ENCODE peak calls at places on chromosomes 13 and 19, in ten cellular contexts. W is NCI-H1930, A is pulmonary artery endothelial cell, M is kidney, O is AG08395, V is NCI-H2081 treated with DMSO at 0.1 percent for 48 hours, H is T-helper 1 cell, J is AG04450, I is amniotic epithelial cell, K is endothelial cell. Y is an unnamed sample.
A peak's percentile ranks its signal among the peaks of the same experiment; 100 is the strongest.

GRCh38 chr13:24161010-24161775 is 673 bp downstream of the SPATA13 start:
- DNase-seq in O (peak; percentile 21), K (peak; percentile 34), M (peak; percentile 86), H (peak; percentile 16), A (no peak), I (no peak), W (no peak), J (no peak), V (peak; percentile 16), Y (peak; percentile 41)

GRCh38 chr19:20321139-20321656 is 154.2 kb downstream of the ZNF486 start:
- DNase-seq in O (no peak), K (no peak), W (no peak), V (no peak), I (no peak), M (no peak), A (no peak), J (no peak), H (no peak), Y (no peak)

GRCh38 chr13:112943309-112944125 is 25.5 kb upstream of the MCF2L start:
- DNase-seq in J (no peak), M (peak; percentile 86), V (no peak), O (peak; percentile 42), W (peak; percentile 43), H (no peak), A (no peak), K (peak; percentile 54), I (no peak), Y (no peak)

GRCh38 chr13:24502567-24503375 is 9.8 kb downstream of the PARP4 start:
- DNase-seq in O (peak; percentile 64), W (no peak), J (no peak), H (no peak), M (no peak), K (no peak), V (no peak), I (peak; percentile 33), A (no peak), Y (no peak)

GRCh38 chr13:98216135-98216565 is 39.1 kb upstream of the RNF113B start:
- DNase-seq in W (no peak), V (no peak), O (peak; percentile 90), I (peak; percentile 55), A (no peak), H (no peak), M (peak; percentile 89), K (no peak), J (peak; percentile 68), Y (no peak)

GRCh38 chr19:33290956-33291622 is 11.2 kb downstream of the CEBPA start:
- DNase-seq in J (no peak), M (peak; percentile 65), V (no peak), W (no peak), H (no peak), O (no peak), K (no peak), A (no peak), I (no peak), Y (no peak)

GRCh38 chr19:43525836-43526771 is 897 bp downstream of the ETHE1 start:
- DNase-seq in I (no peak), J (no peak), V (no peak), M (peak; percentile 82), K (peak; percentile 34), O (peak; percentile 25), A (no peak), W (no peak), H (no peak), Y (no peak)

GRCh38 chr13:111327701-111328100 is 7.3 kb downstream of the TEX29 start:
- DNase-seq in O (no peak), H (no peak), J (no peak), M (no peak), A (no peak), V (no peak), K (no peak), I (no peak), W (no peak), Y (no peak)

GRCh38 chr19:48991823-48992570 is 1.1 kb downstream of the GYS1 start:
- DNase-seq in W (no peak), I (peak; percentile 82), K (no peak), H (no peak), V (no peak), J (peak; percentile 62), A (peak; percentile 32), M (no peak), O (peak; percentile 94), Y (no peak)

GRCh38 chr19:8209111-8209964 is at the start of gene CERS4:
- DNase-seq in O (no peak), M (peak; percentile 93), K (peak; percentile 67), I (peak; percentile 33), W (peak; percentile 55), H (peak; percentile 76), J (no peak), A (no peak), V (no peak), Y (peak; percentile 77)

GRCh38 chr19:19214892-19215291 is 3.1 kb downstream of the NCAN start:
- DNase-seq in A (no peak), M (no peak), K (peak; percentile 88), J (peak; percentile 21), W (no peak), H (no peak), O (peak; percentile 56), I (peak; percentile 43), V (no peak), Y (no peak)

GRCh38 chr19:41131186-41131585 is 17.0 kb downstream of the CYP2F1 start:
- DNase-seq in W (no peak), A (no peak), V (no peak), O (no peak), I (no peak), J (no peak), H (no peak), M (no peak), K (no peak), Y (no peak)

GRCh38 chr19:43624933-43625332 is 5.5 kb upstream of the ZNF428 start:
- DNase-seq in K (peak; percentile 88), O (no peak), V (no peak), I (peak; percentile 74), W (no peak), M (peak; percentile 82), J (no peak), A (no peak), H (peak; percentile 75), Y (peak; percentile 78)

GRCh38 chr19:56217039-56217949 is 15.2 kb downstream of the ZSCAN5C start:
- DNase-seq in A (no peak), H (no peak), W (no peak), V (peak; percentile 30), O (peak; percentile 35), M (no peak), J (no peak), I (peak; percentile 4), K (peak; percentile 50), Y (no peak)

GRCh38 chr13:113421673-113422270 is 31.5 kb downstream of the ADPRHL1 start:
- DNase-seq in V (no peak), I (no peak), O (peak; percentile 55), K (no peak), J (peak; percentile 13), H (no peak), M (no peak), W (no peak), A (no peak), Y (no peak)

GRCh38 chr19:44093931-44094765 is at the start of gene ZNF224:
- DNase-seq in O (peak; percentile 94), K (peak; percentile 88), M (peak; percentile 96), V (peak; percentile 73), W (peak; percentile 95), J (peak; percentile 71), I (peak; percentile 88), A (peak; percentile 58), H (peak; percentile 59), Y (peak; percentile 76)

GRCh38 chr19:39297931-39298634 is 1.9 kb downstream of the IFNL1 start:
- DNase-seq in I (no peak), V (no peak), O (no peak), M (no peak), J (no peak), K (no peak), A (no peak), H (peak; percentile 19), W (no peak), Y (peak; percentile 69)

GRCh38 chr13:38641164-38641948 is 45.5 kb upstream of the FREM2 start:
- DNase-seq in A (no peak), J (no peak), W (no peak), I (no peak), O (no peak), M (no peak), H (no peak), V (no peak), K (no peak), Y (no peak)

GRCh38 chr19:4803736-4804695 is 12.5 kb downstream of the FEM1A start:
- DNase-seq in K (peak; percentile 87), O (peak; percentile 50), I (no peak), J (no peak), W (peak; percentile 54), M (peak; percentile 80), H (peak; percentile 34), A (no peak), V (no peak), Y (peak; percentile 50)

GRCh38 chr13:50080158-50080855 is 65.1 kb downstream of the KCNRG start:
- DNase-seq in I (peak; percentile 64), W (peak; percentile 37), K (peak; percentile 22), A (no peak), J (no peak), O (no peak), M (no peak), V (no peak), H (no peak), Y (peak; percentile 24)

GRCh38 chr13:31869582-31869981 is 130.3 kb downstream of the RXFP2 start:
- DNase-seq in A (no peak), H (no peak), M (no peak), W (no peak), I (no peak), V (no peak), J (no peak), K (no peak), O (no peak), Y (no peak)

GRCh38 chr19:18006895-18007604 is 920 bp upstream of the ARRDC2 start:
- DNase-seq in M (peak; percentile 93), K (peak; percentile 93), W (peak; percentile 72), V (no peak), O (peak; percentile 86), A (no peak), H (peak; percentile 54), I (peak; percentile 50), J (no peak), Y (peak; percentile 73)

Y was measured in activated T-helper 2 cell treated with anti-CD3 and anti-CD28 coated beads, Interferon-gamma antibody, Interleukin-2, Interleukin-4, amounts not matched to agents 10 μg/mL and 5 μg/mL and 100 μg/mL, durations not matched to agents 14 hours and 24 hours and 36 hours.